ENCODE peak calls at places on chromosomes 3 and 15, in four cellular contexts. P, W, D and B are unnamed samples.
A peak's percentile ranks its signal among the peaks of the same experiment; 100 is the strongest.

GRCh38 chr15:63363292-63363691 is 18.4 kb downstream of the CA12 start:
- DNase-seq in P (peak; percentile 15), W (no peak), D (no peak), B (no peak)

GRCh38 chr3:135103913-135104312 is 308.9 kb downstream of the EPHB1 start:
- DNase-seq in P (peak; percentile 5), W (no peak), D (no peak), B (peak; percentile 32)

GRCh38 chr3:170419301-170420087 is 826 bp downstream of the CLDN11 start:
- DNase-seq in P (peak; percentile 78), W (no peak), D (no peak), B (peak; percentile 89)

GRCh38 chr3:190728574-190729246 is 133.8 kb downstream of the GMNC start:
- DNase-seq in P (no peak), W (no peak), D (no peak), B (no peak)

GRCh38 chr3:64022451-64023186 is 675 bp downstream of the PSMD6 start:
- DNase-seq in P (no peak), W (no peak), D (peak; percentile 4), B (peak; percentile 18)

GRCh38 chr3:82353281-82354171 is 592.1 kb upstream of the GBE1 start:
- DNase-seq in P (no peak), W (no peak), D (peak; percentile 11), B (no peak)

GRCh38 chr15:55742927-55743614 is at the start of gene PRTG:
- DNase-seq in P (peak; percentile 87), W (peak; percentile 87), D (peak; percentile 3), B (peak; percentile 89)

GRCh38 chr3:48425281-48425812 is 4.5 kb downstream of the PLXNB1 start:
- DNase-seq in P (no peak), W (peak; percentile 72), D (peak; percentile 21), B (peak; percentile 72)

GRCh38 chr3:184366619-184367321 is 5.3 kb downstream of the POLR2H start:
- DNase-seq in P (no peak), W (no peak), D (no peak), B (no peak)

GRCh38 chr15:27899583-27900295 is 199.4 kb downstream of the OCA2 start:
- DNase-seq in P (peak; percentile 21), W (no peak), D (no peak), B (peak; percentile 45)

GRCh38 chr15:70439304-70439877 is 324.0 kb downstream of the UACA start:
- DNase-seq in P (no peak), W (no peak), D (no peak), B (no peak)

GRCh38 chr15:58678683-58679082 is 70.8 kb downstream of the ADAM10 start:
- DNase-seq in P (no peak), W (no peak), D (no peak), B (no peak)

GRCh38 chr3:164673738-164674137 is 404.6 kb downstream of the SI start:
- DNase-seq in P (peak; percentile 4), W (no peak), D (no peak), B (no peak)

GRCh38 chr15:81156324-81156723 is 22.3 kb downstream of the CFAP161 start:
- DNase-seq in P (no peak), W (no peak), D (no peak), B (no peak)

GRCh38 chr3:197482001-197482400 is 73.8 kb downstream of the BDH1 start:
- DNase-seq in P (peak; percentile 59), W (no peak), D (no peak), B (peak; percentile 61)

GRCh38 chr3:64163755-64164148 is 61.5 kb downstream of the PRICKLE2 start:
- DNase-seq in P (peak; percentile 65), W (no peak), D (no peak), B (no peak)

GRCh38 chr3:197417896-197418618 is 119.6 kb upstream of the DLG1 start:
- DNase-seq in P (peak; percentile 94), W (no peak), D (peak; percentile 54), B (peak; percentile 47)

GRCh38 chr15:100093211-100094126 is 248.3 kb downstream of the ADAMTS17 start:
- DNase-seq in P (peak; percentile 57), W (no peak), D (no peak), B (no peak)

GRCh38 chr3:114127517-114127916 is 51.3 kb downstream of the DRD3 start:
- DNase-seq in P (no peak), W (no peak), D (no peak), B (no peak)

GRCh38 chr3:135135445-135135844 is 340.4 kb downstream of the EPHB1 start:
- DNase-seq in P (no peak), W (no peak), D (no peak), B (no peak)

GRCh38 chr15:99604865-99605264 is 39.1 kb downstream of the MEF2A start:
- DNase-seq in P (no peak), W (no peak), D (no peak), B (no peak)

GRCh38 chr3:4983739-4984510 is 4.7 kb downstream of the BHLHE40 start:
- DNase-seq in P (peak; percentile 80), W (no peak), D (no peak), B (no peak)

GRCh38 chr15:89369548-89369947 is 34.9 kb upstream of the POLG start:
- DNase-seq in P (no peak), W (no peak), D (no peak), B (no peak)
- H3K27me3 ChIP-seq in P (peaks cover 96% of the 10 kb centered on the region), W (peaks cover 81% of the 10 kb centered on the region), D (peaks cover 70% of the 10 kb centered on the region), B (peaks cover 100% of the 10 kb centered on the region)

DNA sequence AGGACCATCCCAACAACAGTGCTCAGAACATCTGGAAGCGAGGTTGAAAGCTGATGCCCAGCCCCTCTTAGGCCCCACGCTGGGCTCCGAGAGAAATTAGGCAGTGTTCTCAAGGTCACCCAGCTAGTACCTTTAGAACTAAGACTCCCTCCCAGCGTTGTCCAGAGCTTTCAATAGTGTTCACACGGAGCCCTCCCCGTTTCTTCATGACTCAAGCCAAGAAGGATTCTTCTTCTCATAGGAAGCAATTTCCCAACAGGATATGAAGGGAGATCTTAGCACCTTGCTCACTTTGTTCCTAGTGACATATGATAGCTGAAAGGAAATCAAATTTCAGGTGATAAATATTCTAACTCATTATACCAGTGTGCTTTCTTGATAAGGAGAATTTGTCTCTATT is 244.2 kb upstream of the ST8SIA2 start:
- DNase-seq in P (no peak), W (no peak), D (no peak), B (no peak)
- H3K27me3 ChIP-seq in P (no peaks in the 10 kb centered on the region), W (no peaks in the 10 kb centered on the region), D (no peaks in the 10 kb centered on the region), B (no peaks in the 10 kb centered on the region)

DNA sequence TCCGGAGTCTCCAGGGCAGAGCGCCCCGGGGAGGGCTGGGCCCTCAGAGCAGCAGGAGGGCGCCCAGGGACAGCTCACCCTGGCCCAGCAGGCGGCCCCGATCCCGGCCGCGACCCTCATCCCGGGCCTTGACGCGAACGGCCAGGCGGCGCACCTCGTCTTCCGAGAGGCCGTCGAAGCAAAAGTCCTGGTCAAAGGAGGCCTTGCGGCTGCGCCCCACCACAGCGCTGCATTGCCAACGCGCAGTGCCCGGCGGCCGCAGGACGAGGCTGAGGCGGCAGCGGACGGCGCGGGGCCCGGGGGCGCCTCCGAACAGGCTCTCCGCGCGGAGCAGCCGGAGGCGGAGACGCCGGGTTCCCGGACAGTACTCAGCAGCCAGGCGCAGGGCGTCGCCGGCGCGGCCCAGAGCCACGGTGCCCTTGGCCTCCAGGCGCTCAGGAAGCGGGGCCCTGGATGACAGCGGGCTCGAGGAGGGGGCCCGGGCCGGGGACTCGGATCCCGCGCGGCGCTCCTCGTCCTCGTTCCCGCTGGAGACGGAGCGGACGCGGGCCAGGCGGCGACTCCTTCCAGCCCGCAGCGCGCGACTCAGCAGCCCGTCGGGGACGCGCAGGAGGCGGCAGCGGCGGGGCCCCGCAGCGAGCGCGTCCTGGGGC is 1.1 kb downstream of the C2CD4B start:
- DNase-seq in P (peak; percentile 46), W (peak; percentile 69), D (no peak), B (peak; percentile 67)
- H3K27me3 ChIP-seq in P (peaks cover 12% of the 10 kb centered on the region), W (peaks cover 6% of the 10 kb centered on the region), D (peaks cover 73% of the 10 kb centered on the region), B (peaks cover 41% of the 10 kb centered on the region)

GRCh38 chr3:51739100-51739499 is 32.2 kb downstream of the GRM2 start:
- DNase-seq in P (no peak), W (no peak), D (no peak), B (no peak)
- H3K27me3 ChIP-seq in P (no peaks in the 10 kb centered on the region), W (no peaks in the 10 kb centered on the region), D (peaks cover 10% of the 10 kb centered on the region), B (no peaks in the 10 kb centered on the region)

DNA sequence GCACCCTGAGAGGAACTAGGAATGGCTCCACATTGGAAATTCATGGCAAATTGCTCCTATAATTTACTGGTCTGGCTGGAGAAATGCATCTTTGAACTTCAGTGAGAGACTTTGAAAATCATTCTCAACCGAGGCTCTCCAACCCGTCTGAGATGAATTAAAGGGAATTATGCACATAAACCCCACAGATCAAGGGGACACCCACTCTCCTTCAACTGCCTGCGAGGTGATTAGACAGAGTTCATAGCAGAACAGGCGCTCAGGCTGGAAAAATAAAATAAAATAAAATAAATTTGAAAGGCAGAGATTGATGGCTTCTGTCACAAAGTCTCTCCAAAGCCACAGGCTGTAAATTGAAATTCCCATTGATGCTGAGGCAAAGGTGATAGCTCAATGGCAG is 37.7 kb downstream of the MEGF11 start:
- DNase-seq in P (no peak), W (no peak), D (no peak), B (no peak)
- H3K27me3 ChIP-seq in P (no peaks in the 10 kb centered on the region), W (no peaks in the 10 kb centered on the region), D (no peaks in the 10 kb centered on the region), B (no peaks in the 10 kb centered on the region)

DNA sequence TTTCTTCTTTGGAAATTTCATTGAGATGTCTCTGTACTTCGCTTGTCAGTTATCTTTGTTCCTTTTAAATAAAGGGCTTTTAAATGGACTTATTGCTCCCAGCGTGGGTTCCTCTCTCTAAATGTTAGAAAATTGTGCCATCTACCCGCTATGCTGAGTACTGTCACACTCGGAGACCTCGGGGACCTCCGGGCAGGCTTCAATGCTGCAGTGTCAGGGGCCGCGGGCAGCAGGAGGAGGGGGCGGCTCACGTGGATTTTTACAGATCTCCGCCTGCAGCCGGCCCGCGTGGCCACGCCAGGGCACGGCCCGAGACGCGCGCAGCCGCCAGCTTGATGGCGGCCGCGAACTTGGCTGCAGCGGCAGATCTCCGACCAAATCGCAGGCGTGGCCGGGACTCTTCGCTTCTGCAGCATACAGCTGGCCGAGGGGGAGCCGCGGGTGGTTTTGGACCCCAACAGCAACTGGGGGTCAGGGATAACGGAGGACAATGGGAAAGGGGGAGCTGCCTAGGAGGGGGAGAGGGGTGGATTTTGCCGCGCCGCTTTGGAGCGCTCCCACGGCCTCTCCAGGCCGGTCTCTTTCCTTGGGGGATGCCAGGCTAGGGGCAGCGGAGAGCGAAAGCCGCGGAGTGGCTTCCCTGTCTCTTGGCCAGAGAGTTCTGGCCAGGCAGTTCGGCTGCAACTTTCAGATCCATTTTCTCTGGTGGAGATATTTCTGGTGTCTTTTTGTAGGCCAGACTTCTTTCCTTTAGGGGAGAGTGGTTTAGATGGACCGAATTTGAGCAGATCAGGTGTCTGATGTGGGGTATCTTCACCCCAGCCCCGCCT is 15.3 kb downstream of the NR2F2 start:
- DNase-seq in P (peak; percentile 85), W (peak; percentile 81), D (peak; percentile 54), B (peak; percentile 89)
- H3K27me3 ChIP-seq in P (peaks cover 74% of the 10 kb centered on the region), W (no peaks in the 10 kb centered on the region), D (peaks cover 100% of the 10 kb centered on the region), B (peaks cover 97% of the 10 kb centered on the region)